ENCODE peak calls at places on chromosome 1, in seven cellular contexts. A is AG04449, G is cardiac muscle cell, U is RWPE2, K is IMR-90, Y is right cardiac atrium, H is body of pancreas. M is an unnamed sample.

GRCh38 chr1:45314266-45314665 is 12.4 kb upstream of the HPDL start:
- DNase-seq in A (no peak), G (no peak), U (no peak), K (no peak), Y (no peak), H (no peak), M (no peak)

GRCh38 chr1:152623203-152623844 is 421 bp upstream of the LCE3A start:
- DNase-seq in A (no peak), G (no peak), U (no peak), K (no peak), Y (no peak), H (no peak), M (no peak)

GRCh38 chr1:153746174-153746573 is 18.3 kb downstream of the INTS3 start:
- DNase-seq in A (no peak), G (no peak), U (no peak), K (no peak), Y (no peak), H (no peak), M (no peak)

GRCh38 chr1:23555949-23556640 is 3.2 kb downstream of the ID3 start:
- DNase-seq in A (no peak), G (peak), U (peak), K (peak), Y (no peak), H (peak), M (no peak)

GRCh38 chr1:85894651-85895050 is 186.4 kb upstream of the ZNHIT6 start:
- DNase-seq in A (no peak), G (peak), U (no peak), K (peak), Y (peak), H (no peak), M (no peak)

GRCh38 chr1:178607718-178608408 is 95.0 kb downstream of the TEX35 start:
- DNase-seq in A (no peak), G (no peak), U (no peak), K (no peak), Y (no peak), H (no peak), M (no peak)

GRCh38 chr1:166164995-166165660 is 1.7 kb downstream of the FAM78B start:
- DNase-seq in A (no peak), G (peak), U (no peak), K (peak), Y (peak), H (peak), M (peak)

GRCh38 chr1:221576268-221576667 is 165.6 kb downstream of the DUSP10 start:
- DNase-seq in A (peak), G (no peak), U (no peak), K (peak), Y (no peak), H (no peak), M (no peak)

GRCh38 chr1:34825455-34826081 is 32.8 kb downstream of the GJA4 start:
- DNase-seq in A (no peak), G (peak), U (no peak), K (no peak), Y (peak), H (peak), M (peak)

GRCh38 chr1:25568090-25568833 is 24.9 kb downstream of the LDLRAP1 start:
- DNase-seq in A (no peak), G (no peak), U (peak), K (peak), Y (peak), H (no peak), M (no peak)

GRCh38 chr1:219917851-219918466 is 10.4 kb downstream of the SLC30A10 start:
- DNase-seq in A (no peak), G (no peak), U (no peak), K (no peak), Y (no peak), H (no peak), M (no peak)

GRCh38 chr1:23957096-23957495 is 2.5 kb upstream of the PNRC2 start:
- DNase-seq in A (no peak), G (no peak), U (peak), K (no peak), Y (no peak), H (peak), M (no peak)

DNA sequence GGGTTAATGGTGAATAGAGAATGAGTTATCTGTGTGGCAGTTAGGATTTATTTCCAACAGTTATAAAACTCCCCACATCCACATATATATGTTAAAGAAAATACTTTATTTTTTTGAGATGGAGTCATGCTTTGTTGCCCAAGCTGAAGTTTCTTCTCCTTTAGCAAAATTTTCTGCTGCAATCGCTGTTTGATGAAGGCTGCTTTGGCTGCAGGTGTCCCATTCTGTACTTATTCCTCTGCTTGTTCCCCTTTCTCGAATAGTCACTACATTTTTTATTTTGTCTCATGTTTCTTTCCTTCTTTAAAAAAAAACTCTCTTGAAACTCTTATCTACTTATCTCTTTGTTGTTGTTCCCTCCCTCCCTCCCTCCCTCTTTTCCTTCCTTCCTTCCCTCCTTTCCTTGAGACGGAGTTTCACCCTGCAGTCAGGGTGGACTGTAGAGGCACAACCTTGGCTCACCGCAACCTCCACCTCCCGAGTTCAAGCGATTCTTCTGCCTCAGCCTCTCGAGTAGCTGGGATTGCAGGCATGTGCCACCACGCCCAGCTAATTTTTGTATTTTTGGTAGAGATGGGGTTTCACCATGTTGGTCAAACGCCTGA is 10.6 kb downstream of the OR2W3 start:
- DNase-seq in A (no peak), G (no peak), U (no peak), K (no peak), Y (no peak), H (no peak), M (no peak)
- H3K4me3 ChIP-seq in A (no peak), G (no peak), U (no peak), K (no peak), Y (no peak), H (no peak), M (peak)

GRCh38 chr1:231362325-231362724 is 24.2 kb downstream of the SPRTN start:
- DNase-seq in A (no peak), G (no peak), U (no peak), K (no peak), Y (no peak), H (no peak), M (no peak)
- H3K4me3 ChIP-seq in A (no peak), G (no peak), U (no peak), K (no peak), Y (no peak), H (no peak), M (no peak)

GRCh38 chr1:162168935-162169545 is 99.5 kb downstream of the NOS1AP start:
- DNase-seq in A (no peak), G (no peak), U (no peak), K (no peak), Y (no peak), H (no peak), M (no peak)
- H3K4me3 ChIP-seq in A (no peak), G (no peak), U (no peak), K (no peak), Y (no peak), H (no peak), M (no peak)

DNA sequence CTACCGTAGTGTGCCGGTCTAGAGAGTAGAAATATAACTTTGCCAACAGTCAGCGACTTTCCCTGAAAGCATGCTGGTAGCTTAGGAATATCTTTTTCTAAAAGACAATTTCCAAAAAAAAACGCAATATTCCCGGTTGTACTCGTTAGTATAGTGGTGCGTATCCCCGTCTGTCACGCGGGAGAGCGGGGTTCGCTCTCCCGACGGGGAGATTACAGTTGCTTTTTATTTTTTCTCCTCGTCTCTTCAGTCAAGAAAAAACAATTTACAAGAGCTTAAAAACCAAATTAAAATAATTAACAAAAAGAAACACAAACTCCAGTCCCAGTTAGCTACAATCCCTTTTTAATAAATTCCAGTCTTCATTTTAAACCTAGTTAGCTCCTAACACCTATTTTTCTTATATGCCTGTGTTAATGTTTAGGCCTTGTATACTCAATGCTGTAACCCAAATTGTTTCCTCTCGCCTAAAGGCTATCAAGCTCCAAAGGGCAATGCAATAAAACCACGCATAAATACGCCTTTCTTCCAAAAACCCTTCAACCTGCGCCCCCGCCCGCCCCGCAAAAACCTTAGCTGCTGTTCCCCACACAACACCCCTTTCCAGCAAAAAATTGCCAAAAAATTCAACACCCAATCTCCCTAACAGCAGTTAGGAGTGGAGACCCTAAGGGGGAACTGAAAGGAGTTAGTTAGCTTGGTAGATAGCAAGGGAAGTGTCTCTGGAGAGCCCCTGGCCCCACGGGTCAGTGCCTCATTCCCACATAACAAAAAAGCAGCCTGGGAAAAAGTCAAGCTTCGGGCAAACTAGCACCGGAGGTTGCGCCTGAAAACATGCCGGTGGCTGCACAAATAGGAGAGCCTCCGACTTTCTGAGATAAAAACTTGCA is 7.9 kb downstream of the HSPA6 start:
- DNase-seq in A (no peak), G (peak), U (no peak), K (peak), Y (no peak), H (no peak), M (no peak)
- H3K4me3 ChIP-seq in A (peak), G (peak), U (no peak), K (peak), Y (no peak), H (no peak), M (peak)

GRCh38 chr1:181100015-181100905 is 11.8 kb downstream of the IER5 start:
- DNase-seq in A (no peak), G (no peak), U (no peak), K (no peak), Y (no peak), H (no peak), M (no peak)
- H3K4me3 ChIP-seq in A (no peak), G (no peak), U (no peak), K (no peak), Y (no peak), H (no peak), M (no peak)

DNA sequence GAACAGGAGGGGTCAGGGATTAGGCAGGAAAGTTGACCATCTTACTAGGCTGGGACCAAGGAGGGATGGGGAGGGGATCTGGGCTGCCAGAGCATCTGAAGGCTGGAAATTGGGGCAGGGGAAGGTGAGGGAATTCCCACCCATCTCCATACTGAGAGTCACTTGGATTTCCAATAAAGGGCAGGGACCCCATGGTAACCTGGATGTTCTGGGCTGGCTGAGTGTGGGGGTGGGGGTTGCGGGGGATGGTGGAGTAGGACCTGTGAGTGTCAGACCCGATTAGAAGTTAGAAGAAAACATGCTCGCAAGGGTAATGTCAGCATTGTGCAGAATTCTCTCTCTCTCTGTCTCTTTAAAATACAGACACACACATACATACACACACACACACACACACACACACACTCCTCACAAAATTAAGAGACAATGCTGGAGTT is 40.0 kb upstream of the EPS15 start:
- DNase-seq in A (no peak), G (no peak), U (no peak), K (no peak), Y (no peak), H (no peak), M (no peak)
- H3K4me3 ChIP-seq in A (no peak), G (no peak), U (no peak), K (no peak), Y (no peak), H (no peak), M (no peak)

GRCh38 chr1:81781749-81782148 is 19.0 kb upstream of the ADGRL2 start:
- DNase-seq in A (no peak), G (no peak), U (no peak), K (no peak), Y (no peak), H (no peak), M (no peak)
- H3K4me3 ChIP-seq in A (no peak), G (no peak), U (no peak), K (no peak), Y (no peak), H (no peak), M (no peak)